ENCODE peak calls at places on chromosomes 4 and X, in eight cellular contexts. One of them, this sample, is unnamed.

GRCh38 chr4:26268246-26268645 is 52.6 kb upstream of the RBPJ start:
- DNase-seq in left colon: no peak
- DNase-seq in fibroblast of pulmonary artery: no peak
- DNase-seq in foreskin keratinocyte: no peak
- DNase-seq in kidney epithelial cell: no peak
- DNase-seq in stimulated activated CD4-positive, alpha-beta T cell treated with anti-CD3 and anti-CD28 coated beads, Interleukin-12 subunit alpha, Interleukin-12 subunit beta, amount 100 ng/mL, for 24 hours: no peak
- DNase-seq in activated T-cell treated with anti-CD3 and anti-CD28 coated beads, Interleukin-2, amount 50 U/mL, for 1 hour: no peak
- DNase-seq in CD8-positive, alpha-beta memory T cell: no peak
- DNase-seq in this sample: no peak

GRCh38 chr4:10097906-10098769 is 18.5 kb downstream of the WDR1 start:
- DNase-seq in left colon: no peak
- DNase-seq in fibroblast of pulmonary artery: no peak
- DNase-seq in foreskin keratinocyte: no peak
- DNase-seq in kidney epithelial cell: no peak
- DNase-seq in stimulated activated CD4-positive, alpha-beta T cell treated with anti-CD3 and anti-CD28 coated beads, Interleukin-12 subunit alpha, Interleukin-12 subunit beta, amount 100 ng/mL, for 24 hours: no peak
- DNase-seq in activated T-cell treated with anti-CD3 and anti-CD28 coated beads, Interleukin-2, amount 50 U/mL, for 1 hour: no peak
- DNase-seq in CD8-positive, alpha-beta memory T cell: no peak
- DNase-seq in this sample: no peak

GRCh38 chr4:154622598-154622997 is 10.1 kb upstream of the FGG start:
- DNase-seq in left colon: no peak
- DNase-seq in fibroblast of pulmonary artery: peak
- DNase-seq in foreskin keratinocyte: no peak
- DNase-seq in kidney epithelial cell: no peak
- DNase-seq in stimulated activated CD4-positive, alpha-beta T cell treated with anti-CD3 and anti-CD28 coated beads, Interleukin-12 subunit alpha, Interleukin-12 subunit beta, amount 100 ng/mL, for 24 hours: no peak
- DNase-seq in activated T-cell treated with anti-CD3 and anti-CD28 coated beads, Interleukin-2, amount 50 U/mL, for 1 hour: no peak
- DNase-seq in CD8-positive, alpha-beta memory T cell: no peak
- DNase-seq in this sample: no peak

GRCh38 chr4:187128226-187128625 is 404.6 kb upstream of the FAT1 start:
- DNase-seq in left colon: no peak
- DNase-seq in fibroblast of pulmonary artery: peak
- DNase-seq in foreskin keratinocyte: peak
- DNase-seq in kidney epithelial cell: peak
- DNase-seq in stimulated activated CD4-positive, alpha-beta T cell treated with anti-CD3 and anti-CD28 coated beads, Interleukin-12 subunit alpha, Interleukin-12 subunit beta, amount 100 ng/mL, for 24 hours: no peak
- DNase-seq in activated T-cell treated with anti-CD3 and anti-CD28 coated beads, Interleukin-2, amount 50 U/mL, for 1 hour: no peak
- DNase-seq in CD8-positive, alpha-beta memory T cell: no peak
- DNase-seq in this sample: no peak

GRCh38 chr4:108861339-108861738 is 98.5 kb upstream of the ETNPPL start:
- DNase-seq in left colon: peak
- DNase-seq in fibroblast of pulmonary artery: peak
- DNase-seq in foreskin keratinocyte: no peak
- DNase-seq in kidney epithelial cell: no peak
- DNase-seq in stimulated activated CD4-positive, alpha-beta T cell treated with anti-CD3 and anti-CD28 coated beads, Interleukin-12 subunit alpha, Interleukin-12 subunit beta, amount 100 ng/mL, for 24 hours: no peak
- DNase-seq in activated T-cell treated with anti-CD3 and anti-CD28 coated beads, Interleukin-2, amount 50 U/mL, for 1 hour: no peak
- DNase-seq in CD8-positive, alpha-beta memory T cell: no peak
- DNase-seq in this sample: no peak

GRCh38 chr4:19583827-19584569 is 667.7 kb upstream of the SLIT2 start:
- DNase-seq in left colon: no peak
- DNase-seq in fibroblast of pulmonary artery: no peak
- DNase-seq in foreskin keratinocyte: no peak
- DNase-seq in kidney epithelial cell: no peak
- DNase-seq in stimulated activated CD4-positive, alpha-beta T cell treated with anti-CD3 and anti-CD28 coated beads, Interleukin-12 subunit alpha, Interleukin-12 subunit beta, amount 100 ng/mL, for 24 hours: no peak
- DNase-seq in activated T-cell treated with anti-CD3 and anti-CD28 coated beads, Interleukin-2, amount 50 U/mL, for 1 hour: no peak
- DNase-seq in CD8-positive, alpha-beta memory T cell: no peak
- DNase-seq in this sample: no peak

GRCh38 chr4:182888894-182889293 is 28.3 kb downstream of the DCTD start:
- DNase-seq in left colon: no peak
- DNase-seq in fibroblast of pulmonary artery: no peak
- DNase-seq in foreskin keratinocyte: no peak
- DNase-seq in kidney epithelial cell: no peak
- DNase-seq in stimulated activated CD4-positive, alpha-beta T cell treated with anti-CD3 and anti-CD28 coated beads, Interleukin-12 subunit alpha, Interleukin-12 subunit beta, amount 100 ng/mL, for 24 hours: no peak
- DNase-seq in activated T-cell treated with anti-CD3 and anti-CD28 coated beads, Interleukin-2, amount 50 U/mL, for 1 hour: no peak
- DNase-seq in CD8-positive, alpha-beta memory T cell: no peak
- DNase-seq in this sample: no peak

GRCh38 chrX:58025979-58026378 is 115.7 kb upstream of the ZXDA start:
- DNase-seq in left colon: peak
- DNase-seq in fibroblast of pulmonary artery: peak
- DNase-seq in foreskin keratinocyte: no peak
- DNase-seq in kidney epithelial cell: no peak
- DNase-seq in stimulated activated CD4-positive, alpha-beta T cell treated with anti-CD3 and anti-CD28 coated beads, Interleukin-12 subunit alpha, Interleukin-12 subunit beta, amount 100 ng/mL, for 24 hours: peak
- DNase-seq in activated T-cell treated with anti-CD3 and anti-CD28 coated beads, Interleukin-2, amount 50 U/mL, for 1 hour: no peak
- DNase-seq in CD8-positive, alpha-beta memory T cell: peak
- DNase-seq in this sample: no peak

GRCh38 chrX:133258481-133258880 is 40.3 kb upstream of the TFDP3 start:
- DNase-seq in left colon: no peak
- DNase-seq in fibroblast of pulmonary artery: no peak
- DNase-seq in foreskin keratinocyte: peak
- DNase-seq in kidney epithelial cell: peak
- DNase-seq in stimulated activated CD4-positive, alpha-beta T cell treated with anti-CD3 and anti-CD28 coated beads, Interleukin-12 subunit alpha, Interleukin-12 subunit beta, amount 100 ng/mL, for 24 hours: no peak
- DNase-seq in activated T-cell treated with anti-CD3 and anti-CD28 coated beads, Interleukin-2, amount 50 U/mL, for 1 hour: no peak
- DNase-seq in CD8-positive, alpha-beta memory T cell: no peak
- DNase-seq in this sample: no peak

GRCh38 chr4:184983660-184984356 is 34.5 kb upstream of the HELT start:
- DNase-seq in left colon: peak
- DNase-seq in fibroblast of pulmonary artery: peak
- DNase-seq in foreskin keratinocyte: no peak
- DNase-seq in kidney epithelial cell: peak
- DNase-seq in stimulated activated CD4-positive, alpha-beta T cell treated with anti-CD3 and anti-CD28 coated beads, Interleukin-12 subunit alpha, Interleukin-12 subunit beta, amount 100 ng/mL, for 24 hours: peak
- DNase-seq in activated T-cell treated with anti-CD3 and anti-CD28 coated beads, Interleukin-2, amount 50 U/mL, for 1 hour: peak
- DNase-seq in CD8-positive, alpha-beta memory T cell: peak
- DNase-seq in this sample: peak

GRCh38 chrX:100995469-100995868 is 26.0 kb downstream of the ARL13A start:
- DNase-seq in left colon: no peak
- DNase-seq in fibroblast of pulmonary artery: peak
- DNase-seq in foreskin keratinocyte: peak
- DNase-seq in kidney epithelial cell: peak
- DNase-seq in stimulated activated CD4-positive, alpha-beta T cell treated with anti-CD3 and anti-CD28 coated beads, Interleukin-12 subunit alpha, Interleukin-12 subunit beta, amount 100 ng/mL, for 24 hours: peak
- DNase-seq in activated T-cell treated with anti-CD3 and anti-CD28 coated beads, Interleukin-2, amount 50 U/mL, for 1 hour: no peak
- DNase-seq in CD8-positive, alpha-beta memory T cell: no peak
- DNase-seq in this sample: no peak

GRCh38 chrX:40100537-40101429 is 3.0 kb upstream of the BCOR start:
- DNase-seq in left colon: no peak
- DNase-seq in fibroblast of pulmonary artery: no peak
- DNase-seq in foreskin keratinocyte: no peak
- DNase-seq in kidney epithelial cell: no peak
- DNase-seq in stimulated activated CD4-positive, alpha-beta T cell treated with anti-CD3 and anti-CD28 coated beads, Interleukin-12 subunit alpha, Interleukin-12 subunit beta, amount 100 ng/mL, for 24 hours: no peak
- DNase-seq in activated T-cell treated with anti-CD3 and anti-CD28 coated beads, Interleukin-2, amount 50 U/mL, for 1 hour: no peak
- DNase-seq in CD8-positive, alpha-beta memory T cell: no peak
- DNase-seq in this sample: no peak

GRCh38 chrX:72029473-72030411 is 102.0 kb downstream of the RTL5 start:
- DNase-seq in left colon: no peak
- DNase-seq in fibroblast of pulmonary artery: peak
- DNase-seq in foreskin keratinocyte: peak
- DNase-seq in kidney epithelial cell: peak
- DNase-seq in stimulated activated CD4-positive, alpha-beta T cell treated with anti-CD3 and anti-CD28 coated beads, Interleukin-12 subunit alpha, Interleukin-12 subunit beta, amount 100 ng/mL, for 24 hours: no peak
- DNase-seq in activated T-cell treated with anti-CD3 and anti-CD28 coated beads, Interleukin-2, amount 50 U/mL, for 1 hour: no peak
- DNase-seq in CD8-positive, alpha-beta memory T cell: no peak
- DNase-seq in this sample: no peak

GRCh38 chr4:113881256-113881655 is 98.2 kb downstream of the ARSJ start:
- DNase-seq in left colon: no peak
- DNase-seq in fibroblast of pulmonary artery: peak
- DNase-seq in foreskin keratinocyte: peak
- DNase-seq in kidney epithelial cell: no peak
- DNase-seq in stimulated activated CD4-positive, alpha-beta T cell treated with anti-CD3 and anti-CD28 coated beads, Interleukin-12 subunit alpha, Interleukin-12 subunit beta, amount 100 ng/mL, for 24 hours: no peak
- DNase-seq in activated T-cell treated with anti-CD3 and anti-CD28 coated beads, Interleukin-2, amount 50 U/mL, for 1 hour: no peak
- DNase-seq in CD8-positive, alpha-beta memory T cell: no peak
- DNase-seq in this sample: no peak

GRCh38 chrX:139204903-139205667 is 325.5 kb upstream of the F9 start:
- DNase-seq in left colon: peak
- DNase-seq in fibroblast of pulmonary artery: no peak
- DNase-seq in foreskin keratinocyte: no peak
- DNase-seq in kidney epithelial cell: no peak
- DNase-seq in stimulated activated CD4-positive, alpha-beta T cell treated with anti-CD3 and anti-CD28 coated beads, Interleukin-12 subunit alpha, Interleukin-12 subunit beta, amount 100 ng/mL, for 24 hours: no peak
- DNase-seq in activated T-cell treated with anti-CD3 and anti-CD28 coated beads, Interleukin-2, amount 50 U/mL, for 1 hour: no peak
- DNase-seq in CD8-positive, alpha-beta memory T cell: no peak
- DNase-seq in this sample: no peak

GRCh38 chr4:74543983-74544382 is 99.0 kb downstream of the AREG start:
- DNase-seq in left colon: no peak
- DNase-seq in fibroblast of pulmonary artery: peak
- DNase-seq in foreskin keratinocyte: no peak
- DNase-seq in kidney epithelial cell: no peak
- DNase-seq in stimulated activated CD4-positive, alpha-beta T cell treated with anti-CD3 and anti-CD28 coated beads, Interleukin-12 subunit alpha, Interleukin-12 subunit beta, amount 100 ng/mL, for 24 hours: no peak
- DNase-seq in activated T-cell treated with anti-CD3 and anti-CD28 coated beads, Interleukin-2, amount 50 U/mL, for 1 hour: no peak
- DNase-seq in CD8-positive, alpha-beta memory T cell: no peak
- DNase-seq in this sample: no peak

GRCh38 chr4:123995939-123996338 is 599.3 kb downstream of the SPRY1 start:
- DNase-seq in left colon: no peak
- DNase-seq in fibroblast of pulmonary artery: peak
- DNase-seq in foreskin keratinocyte: peak
- DNase-seq in kidney epithelial cell: peak
- DNase-seq in stimulated activated CD4-positive, alpha-beta T cell treated with anti-CD3 and anti-CD28 coated beads, Interleukin-12 subunit alpha, Interleukin-12 subunit beta, amount 100 ng/mL, for 24 hours: no peak
- DNase-seq in activated T-cell treated with anti-CD3 and anti-CD28 coated beads, Interleukin-2, amount 50 U/mL, for 1 hour: no peak
- DNase-seq in CD8-positive, alpha-beta memory T cell: no peak
- DNase-seq in this sample: no peak

GRCh38 chrX:46456125-46456922 is 88.9 kb downstream of the ZNF674 start:
- DNase-seq in left colon: no peak
- DNase-seq in fibroblast of pulmonary artery: peak
- DNase-seq in foreskin keratinocyte: no peak
- DNase-seq in kidney epithelial cell: no peak
- DNase-seq in stimulated activated CD4-positive, alpha-beta T cell treated with anti-CD3 and anti-CD28 coated beads, Interleukin-12 subunit alpha, Interleukin-12 subunit beta, amount 100 ng/mL, for 24 hours: no peak
- DNase-seq in activated T-cell treated with anti-CD3 and anti-CD28 coated beads, Interleukin-2, amount 50 U/mL, for 1 hour: no peak
- DNase-seq in CD8-positive, alpha-beta memory T cell: no peak
- DNase-seq in this sample: no peak

GRCh38 chr4:30757357-30757756 is 37.2 kb downstream of the PCDH7 start:
- DNase-seq in left colon: no peak
- DNase-seq in fibroblast of pulmonary artery: peak
- DNase-seq in foreskin keratinocyte: peak
- DNase-seq in kidney epithelial cell: peak
- DNase-seq in stimulated activated CD4-positive, alpha-beta T cell treated with anti-CD3 and anti-CD28 coated beads, Interleukin-12 subunit alpha, Interleukin-12 subunit beta, amount 100 ng/mL, for 24 hours: no peak
- DNase-seq in activated T-cell treated with anti-CD3 and anti-CD28 coated beads, Interleukin-2, amount 50 U/mL, for 1 hour: no peak
- DNase-seq in CD8-positive, alpha-beta memory T cell: no peak
- DNase-seq in this sample: no peak

GRCh38 chr4:40334591-40335507 is at the start of gene CHRNA9:
- DNase-seq in left colon: no peak
- DNase-seq in fibroblast of pulmonary artery: no peak
- DNase-seq in foreskin keratinocyte: no peak
- DNase-seq in kidney epithelial cell: no peak
- DNase-seq in stimulated activated CD4-positive, alpha-beta T cell treated with anti-CD3 and anti-CD28 coated beads, Interleukin-12 subunit alpha, Interleukin-12 subunit beta, amount 100 ng/mL, for 24 hours: no peak
- DNase-seq in activated T-cell treated with anti-CD3 and anti-CD28 coated beads, Interleukin-2, amount 50 U/mL, for 1 hour: no peak
- DNase-seq in CD8-positive, alpha-beta memory T cell: no peak
- DNase-seq in this sample: no peak

GRCh38 chr4:182975806-182976205 is 58.6 kb upstream of the DCTD start:
- DNase-seq in left colon: no peak
- DNase-seq in fibroblast of pulmonary artery: peak
- DNase-seq in foreskin keratinocyte: peak
- DNase-seq in kidney epithelial cell: peak
- DNase-seq in stimulated activated CD4-positive, alpha-beta T cell treated with anti-CD3 and anti-CD28 coated beads, Interleukin-12 subunit alpha, Interleukin-12 subunit beta, amount 100 ng/mL, for 24 hours: peak
- DNase-seq in activated T-cell treated with anti-CD3 and anti-CD28 coated beads, Interleukin-2, amount 50 U/mL, for 1 hour: no peak
- DNase-seq in CD8-positive, alpha-beta memory T cell: no peak
- DNase-seq in this sample: no peak

GRCh38 chrX:128020701-128021100 is 31.5 kb downstream of the ACTRT1 start:
- DNase-seq in left colon: no peak
- DNase-seq in fibroblast of pulmonary artery: peak
- DNase-seq in foreskin keratinocyte: peak
- DNase-seq in kidney epithelial cell: peak
- DNase-seq in stimulated activated CD4-positive, alpha-beta T cell treated with anti-CD3 and anti-CD28 coated beads, Interleukin-12 subunit alpha, Interleukin-12 subunit beta, amount 100 ng/mL, for 24 hours: no peak
- DNase-seq in activated T-cell treated with anti-CD3 and anti-CD28 coated beads, Interleukin-2, amount 50 U/mL, for 1 hour: no peak
- DNase-seq in CD8-positive, alpha-beta memory T cell: no peak
- DNase-seq in this sample: no peak

GRCh38 chrX:136708348-136708747 is 60.4 kb downstream of the CD40LG start:
- DNase-seq in left colon: no peak
- DNase-seq in fibroblast of pulmonary artery: peak
- DNase-seq in foreskin keratinocyte: no peak
- DNase-seq in kidney epithelial cell: no peak
- DNase-seq in stimulated activated CD4-positive, alpha-beta T cell treated with anti-CD3 and anti-CD28 coated beads, Interleukin-12 subunit alpha, Interleukin-12 subunit beta, amount 100 ng/mL, for 24 hours: no peak
- DNase-seq in activated T-cell treated with anti-CD3 and anti-CD28 coated beads, Interleukin-2, amount 50 U/mL, for 1 hour: no peak
- DNase-seq in CD8-positive, alpha-beta memory T cell: no peak
- DNase-seq in this sample: no peak

GRCh38 chr4:168489616-168490015 is 7.2 kb upstream of the PALLD start:
- DNase-seq in left colon: no peak
- DNase-seq in fibroblast of pulmonary artery: no peak
- DNase-seq in foreskin keratinocyte: no peak
- DNase-seq in kidney epithelial cell: no peak
- DNase-seq in stimulated activated CD4-positive, alpha-beta T cell treated with anti-CD3 and anti-CD28 coated beads, Interleukin-12 subunit alpha, Interleukin-12 subunit beta, amount 100 ng/mL, for 24 hours: no peak
- DNase-seq in activated T-cell treated with anti-CD3 and anti-CD28 coated beads, Interleukin-2, amount 50 U/mL, for 1 hour: no peak
- DNase-seq in CD8-positive, alpha-beta memory T cell: no peak
- DNase-seq in this sample: no peak

GRCh38 chr4:150323551-150324325 is 245.5 kb downstream of the DCLK2 start:
- DNase-seq in left colon: no peak
- DNase-seq in fibroblast of pulmonary artery: peak
- DNase-seq in foreskin keratinocyte: no peak
- DNase-seq in kidney epithelial cell: no peak
- DNase-seq in stimulated activated CD4-positive, alpha-beta T cell treated with anti-CD3 and anti-CD28 coated beads, Interleukin-12 subunit alpha, Interleukin-12 subunit beta, amount 100 ng/mL, for 24 hours: no peak
- DNase-seq in activated T-cell treated with anti-CD3 and anti-CD28 coated beads, Interleukin-2, amount 50 U/mL, for 1 hour: no peak
- DNase-seq in CD8-positive, alpha-beta memory T cell: no peak
- DNase-seq in this sample: no peak

GRCh38 chrX:47500541-47500940 is 17.5 kb upstream of the ZNF41 start:
- DNase-seq in left colon: no peak
- DNase-seq in fibroblast of pulmonary artery: no peak
- DNase-seq in foreskin keratinocyte: no peak
- DNase-seq in kidney epithelial cell: no peak
- DNase-seq in stimulated activated CD4-positive, alpha-beta T cell treated with anti-CD3 and anti-CD28 coated beads, Interleukin-12 subunit alpha, Interleukin-12 subunit beta, amount 100 ng/mL, for 24 hours: no peak
- DNase-seq in activated T-cell treated with anti-CD3 and anti-CD28 coated beads, Interleukin-2, amount 50 U/mL, for 1 hour: no peak
- DNase-seq in CD8-positive, alpha-beta memory T cell: no peak
- DNase-seq in this sample: no peak

GRCh38 chr4:24229976-24230375 is 340.1 kb upstream of the PPARGC1A start:
- DNase-seq in left colon: no peak
- DNase-seq in fibroblast of pulmonary artery: no peak
- DNase-seq in foreskin keratinocyte: peak
- DNase-seq in kidney epithelial cell: no peak
- DNase-seq in stimulated activated CD4-positive, alpha-beta T cell treated with anti-CD3 and anti-CD28 coated beads, Interleukin-12 subunit alpha, Interleukin-12 subunit beta, amount 100 ng/mL, for 24 hours: no peak
- DNase-seq in activated T-cell treated with anti-CD3 and anti-CD28 coated beads, Interleukin-2, amount 50 U/mL, for 1 hour: no peak
- DNase-seq in CD8-positive, alpha-beta memory T cell: no peak
- DNase-seq in this sample: no peak

GRCh38 chr4:6332042-6332668 is 62.5 kb downstream of the WFS1 start:
- DNase-seq in left colon: no peak
- DNase-seq in fibroblast of pulmonary artery: peak
- DNase-seq in foreskin keratinocyte: no peak
- DNase-seq in kidney epithelial cell: no peak
- DNase-seq in stimulated activated CD4-positive, alpha-beta T cell treated with anti-CD3 and anti-CD28 coated beads, Interleukin-12 subunit alpha, Interleukin-12 subunit beta, amount 100 ng/mL, for 24 hours: peak
- DNase-seq in activated T-cell treated with anti-CD3 and anti-CD28 coated beads, Interleukin-2, amount 50 U/mL, for 1 hour: no peak
- DNase-seq in CD8-positive, alpha-beta memory T cell: peak
- DNase-seq in this sample: no peak

GRCh38 chr4:74054483-74055032 is 16.1 kb upstream of the CXCL3 start:
- DNase-seq in left colon: no peak
- DNase-seq in fibroblast of pulmonary artery: no peak
- DNase-seq in foreskin keratinocyte: no peak
- DNase-seq in kidney epithelial cell: no peak
- DNase-seq in stimulated activated CD4-positive, alpha-beta T cell treated with anti-CD3 and anti-CD28 coated beads, Interleukin-12 subunit alpha, Interleukin-12 subunit beta, amount 100 ng/mL, for 24 hours: no peak
- DNase-seq in activated T-cell treated with anti-CD3 and anti-CD28 coated beads, Interleukin-2, amount 50 U/mL, for 1 hour: no peak
- DNase-seq in CD8-positive, alpha-beta memory T cell: no peak
- DNase-seq in this sample: no peak

GRCh38 chr4:7429601-7430078 is 5.1 kb downstream of the PSAPL1 start:
- DNase-seq in left colon: no peak
- DNase-seq in fibroblast of pulmonary artery: no peak
- DNase-seq in foreskin keratinocyte: no peak
- DNase-seq in kidney epithelial cell: no peak
- DNase-seq in stimulated activated CD4-positive, alpha-beta T cell treated with anti-CD3 and anti-CD28 coated beads, Interleukin-12 subunit alpha, Interleukin-12 subunit beta, amount 100 ng/mL, for 24 hours: no peak
- DNase-seq in activated T-cell treated with anti-CD3 and anti-CD28 coated beads, Interleukin-2, amount 50 U/mL, for 1 hour: peak
- DNase-seq in CD8-positive, alpha-beta memory T cell: no peak
- DNase-seq in this sample: no peak

GRCh38 chr4:168480991-168481588 is 798 bp upstream of the DDX60L start:
- DNase-seq in left colon: peak
- DNase-seq in fibroblast of pulmonary artery: peak
- DNase-seq in foreskin keratinocyte: peak
- DNase-seq in kidney epithelial cell: no peak
- DNase-seq in stimulated activated CD4-positive, alpha-beta T cell treated with anti-CD3 and anti-CD28 coated beads, Interleukin-12 subunit alpha, Interleukin-12 subunit beta, amount 100 ng/mL, for 24 hours: no peak
- DNase-seq in activated T-cell treated with anti-CD3 and anti-CD28 coated beads, Interleukin-2, amount 50 U/mL, for 1 hour: no peak
- DNase-seq in CD8-positive, alpha-beta memory T cell: peak
- DNase-seq in this sample: peak

GRCh38 chr4:123163501-123163900 is 233.1 kb upstream of the SPRY1 start:
- DNase-seq in left colon: no peak
- DNase-seq in fibroblast of pulmonary artery: no peak
- DNase-seq in foreskin keratinocyte: peak
- DNase-seq in kidney epithelial cell: no peak
- DNase-seq in stimulated activated CD4-positive, alpha-beta T cell treated with anti-CD3 and anti-CD28 coated beads, Interleukin-12 subunit alpha, Interleukin-12 subunit beta, amount 100 ng/mL, for 24 hours: no peak
- DNase-seq in activated T-cell treated with anti-CD3 and anti-CD28 coated beads, Interleukin-2, amount 50 U/mL, for 1 hour: no peak
- DNase-seq in CD8-positive, alpha-beta memory T cell: no peak
- DNase-seq in this sample: no peak